ENCODE peak calls at places on chromosomes 12 and 14, in six cellular contexts. U is SHP77, Z is SJCRH30, V is mammary epithelial cell, A is non-pigmented ciliary epithelial cell, F is endothelial cell. M is an unnamed sample.

GRCh38 chr12:30905483-30906009 is 21.0 kb upstream of the TSPAN11 start:
- DNase-seq in U (no peak), Z (no peak), V (no peak), A (no peak), F (no peak), M (no peak)

GRCh38 chr14:50001999-50002925 is 109.4 kb downstream of the ARF6 start:
- DNase-seq in U (no peak), Z (no peak), V (peak; percentile 32), A (no peak), F (no peak), M (no peak)

GRCh38 chr14:34833545-34834523 is 41.3 kb downstream of the BAZ1A start:
- DNase-seq in U (no peak), Z (no peak), V (no peak), A (no peak), F (no peak), M (no peak)

GRCh38 chr12:52395761-52396434 is 10.2 kb downstream of the KRT82 start:
- DNase-seq in U (no peak), Z (no peak), V (peak; percentile 57), A (no peak), F (peak; percentile 25), M (peak; percentile 43)

GRCh38 chr12:100706029-100706428 is 88.5 kb upstream of the ANO4 start:
- DNase-seq in U (no peak), Z (no peak), V (peak; percentile 98), A (peak; percentile 68), F (no peak), M (peak; percentile 39)

GRCh38 chr12:48767047-48767446 is 21.8 kb downstream of the ADCY6 start:
- DNase-seq in U (no peak), Z (no peak), V (no peak), A (no peak), F (no peak), M (no peak)

GRCh38 chr12:125267114-125267513 is 201.9 kb downstream of the AACS start:
- DNase-seq in U (no peak), Z (no peak), V (no peak), A (no peak), F (no peak), M (no peak)

GRCh38 chr12:49673446-49674317 is 33.5 kb downstream of the FMNL3 start:
- DNase-seq in U (peak; percentile 83), Z (peak; percentile 93), V (peak; percentile 71), A (peak; percentile 77), F (peak; percentile 79), M (no peak)

GRCh38 chr12:25482637-25483036 is 70.4 kb downstream of the LMNTD1 start:
- DNase-seq in U (no peak), Z (peak; percentile 22), V (no peak), A (no peak), F (no peak), M (no peak)

GRCh38 chr14:73014105-73014504 is 12.8 kb downstream of the ZFYVE1 start:
- DNase-seq in U (no peak), Z (no peak), V (peak; percentile 78), A (no peak), F (no peak), M (no peak)

GRCh38 chr12:76272292-76272691 is 75.9 kb downstream of the BBS10 start:
- DNase-seq in U (no peak), Z (no peak), V (no peak), A (no peak), F (no peak), M (no peak)

GRCh38 chr12:32322354-32322753 is 77.0 kb upstream of the FGD4 start:
- DNase-seq in U (no peak), Z (no peak), V (no peak), A (no peak), F (no peak), M (no peak)

GRCh38 chr14:89851031-89851430 is 103.5 kb downstream of the EFCAB11 start:
- DNase-seq in U (peak; percentile 67), Z (peak; percentile 18), V (no peak), A (no peak), F (no peak), M (no peak)

GRCh38 chr12:80912906-80913769 is 24.6 kb downstream of the LIN7A start:
- DNase-seq in U (no peak), Z (no peak), V (peak; percentile 26), A (no peak), F (no peak), M (no peak)

GRCh38 chr12:54053625-54054441 is at the start of gene HOXC4:
- DNase-seq in U (no peak), Z (peak; percentile 70), V (no peak), A (no peak), F (no peak), M (peak; percentile 82)

GRCh38 chr14:33332497-33332896 is 393.8 kb downstream of the NPAS3 start:
- DNase-seq in U (no peak), Z (peak; percentile 27), V (no peak), A (no peak), F (no peak), M (no peak)

GRCh38 chr12:44015333-44015941 is 179.6 kb downstream of the TMEM117 start:
- DNase-seq in U (peak; percentile 50), Z (no peak), V (peak; percentile 41), A (peak; percentile 20), F (no peak), M (peak; percentile 11)

GRCh38 chr12:88052686-88053085 is 23.5 kb upstream of the C12orf50 start:
- DNase-seq in U (peak; percentile 35), Z (peak; percentile 27), V (peak; percentile 25), A (peak; percentile 9), F (peak; percentile 18), M (peak; percentile 71)

GRCh38 chr12:7483343-7483742 is 20.2 kb downstream of the CD163 start:
- DNase-seq in U (no peak), Z (no peak), V (peak; percentile 2), A (no peak), F (no peak), M (no peak)

GRCh38 chr14:78469947-78470346 is 299.8 kb downstream of the NRXN3 start:
- DNase-seq in U (no peak), Z (no peak), V (no peak), A (no peak), F (no peak), M (no peak)

GRCh38 chr12:101620762-101621133 is 26.0 kb downstream of the MYBPC1 start:
- DNase-seq in U (no peak), Z (no peak), V (no peak), A (no peak), F (no peak), M (no peak)

GRCh38 chr12:115209230-115209629 is 525.3 kb upstream of the TBX3 start:
- DNase-seq in U (no peak), Z (no peak), V (no peak), A (no peak), F (no peak), M (no peak)

GRCh38 chr12:3885179-3886094 is 12.2 kb upstream of the PARP11 start:
- DNase-seq in U (no peak), Z (peak; percentile 36), V (peak; percentile 22), A (peak; percentile 6), F (peak; percentile 27), M (peak; percentile 40)

GRCh38 chr12:126936181-126936851 is 1330.7 kb upstream of the TMEM132C start:
- DNase-seq in U (peak; percentile 31), Z (peak; percentile 11), V (peak; percentile 30), A (no peak), F (no peak), M (peak; percentile 39)

GRCh38 chr12:116434155-116435065 is 124.8 kb upstream of the MAP1LC3B2 start:
- DNase-seq in U (no peak), Z (peak; percentile 40), V (peak; percentile 81), A (peak; percentile 60), F (peak; percentile 43), M (peak; percentile 93)

GRCh38 chr14:55850803-55851202 is 267.4 kb upstream of the PELI2 start:
- DNase-seq in U (no peak), Z (no peak), V (peak; percentile 10), A (no peak), F (no peak), M (peak; percentile 10)

M was measured in A549.